ENCODE peak calls at places on chromosomes 3 and 15, in four cellular contexts. O is ELF-1, T is NCI-H1105, F is GM13976. Z is an unnamed sample.

GRCh38 chr3:37985637-37986320 is 4.8 kb upstream of the VILL start:
- DNase-seq in T (no peak), O (no peak), F (no peak), Z (no peak)

GRCh38 chr3:3798641-3799113 is 554 bp upstream of the LRRN1 start:
- DNase-seq in O (peak), T (peak), F (peak), Z (peak)

GRCh38 chr3:42655980-42656679 is 2.6 kb downstream of the ZBTB47 start:
- DNase-seq in O (no peak), T (no peak), F (peak), Z (no peak)

GRCh38 chr3:101065962-101066361 is 72.7 kb upstream of the ABI3BP start:
- DNase-seq in T (no peak), F (no peak), O (no peak), Z (no peak)

GRCh38 chr3:120678331-120678845 is 3.7 kb downstream of the HGD start:
- DNase-seq in F (no peak), T (no peak), O (peak), Z (no peak)

GRCh38 chr3:146166450-146167222 is 5.7 kb upstream of the PLOD2 start:
- DNase-seq in T (no peak), F (no peak), O (peak), Z (no peak)

GRCh38 chr3:127682576-127682975 is 9.8 kb downstream of the ABTB1 start:
- DNase-seq in F (no peak), O (peak), T (no peak), Z (no peak)

GRCh38 chr3:50599115-50599715 is 12.4 kb downstream of the CISH start:
- DNase-seq in T (no peak), F (no peak), O (no peak), Z (no peak)

GRCh38 chr3:7106635-7107034 is 245.7 kb downstream of the GRM7 start:
- DNase-seq in O (no peak), T (no peak), F (no peak), Z (no peak)

GRCh38 chr3:105377716-105378115 is 11.0 kb downstream of the ALCAM start:
- DNase-seq in O (no peak), F (no peak), T (no peak), Z (no peak)

GRCh38 chr3:51141573-51141972 is 243.5 kb upstream of the MANF start:
- DNase-seq in T (no peak), O (no peak), F (no peak), Z (no peak)

GRCh38 chr3:4601926-4602325 is 108.8 kb downstream of the ITPR1 start:
- DNase-seq in F (no peak), O (no peak), T (no peak), Z (no peak)

GRCh38 chr3:156586905-156587766 is 32.2 kb upstream of the SSR3 start:
- DNase-seq in O (no peak), T (no peak), F (no peak), Z (no peak)

GRCh38 chr3:111069974-111070751 is 1.5 kb upstream of the NECTIN3 start:
- DNase-seq in T (no peak), O (peak), F (no peak), Z (no peak)

GRCh38 chr3:186529204-186529999 is 14.8 kb downstream of the CRYGS start:
- DNase-seq in F (no peak), O (no peak), T (no peak), Z (no peak)

GRCh38 chr3:29202368-29202767 is 78.5 kb upstream of the RBMS3 start:
- DNase-seq in O (no peak), F (no peak), T (no peak), Z (no peak)

GRCh38 chr15:63490345-63491034 is 13.9 kb upstream of the USP3 start:
- DNase-seq in F (no peak), O (no peak), T (no peak), Z (no peak)

GRCh38 chr3:53630547-53630946 is 136.1 kb downstream of the CACNA1D start:
- DNase-seq in T (no peak), O (no peak), F (no peak), Z (no peak)

GRCh38 chr3:58711871-58712270 is 45.3 kb upstream of the FAM3D start:
- DNase-seq in F (no peak), T (no peak), O (no peak), Z (no peak)

GRCh38 chr3:146396792-146397191 is 72.6 kb downstream of the PLSCR2 start:
- DNase-seq in O (no peak), F (no peak), T (no peak), Z (no peak)

Z was measured in germinal center.